ENCODE peak calls at places on chromosomes 12 and 14, in seven cellular contexts. P is cardiac fibroblast, J is choroid plexus epithelial cell, M is transverse colon, Y is IMR-90, C is psoas muscle, A is lower leg skin. V is an unnamed sample.
A peak's percentile ranks its signal among the peaks of the same experiment; 100 is the strongest.

GRCh38 chr14:66074546-66074945 is 411.6 kb upstream of the CCDC196 start:
- DNase-seq in P (no peak), J (no peak), M (no peak), Y (no peak), C (no peak), A (no peak), V (no peak)

GRCh38 chr14:73057939-73058223 is 453 bp upstream of the RBM25 start:
- DNase-seq in P (no peak), J (no peak), M (no peak), Y (no peak), C (no peak), A (no peak), V (no peak)

GRCh38 chr14:69580009-69580577 is 5.4 kb upstream of the CCDC177 start:
- DNase-seq in P (peak; percentile 98), J (peak; percentile 96), M (no peak), Y (peak; percentile 96), C (no peak), A (no peak), V (peak; percentile 73)

GRCh38 chr14:35196571-35196970 is 74.2 kb downstream of the PRORP start:
- DNase-seq in P (peak; percentile 4), J (no peak), M (no peak), Y (no peak), C (no peak), A (no peak), V (no peak)

GRCh38 chr12:128817115-128818015 is 6.4 kb downstream of the SLC15A4 start:
- DNase-seq in P (peak; percentile 61), J (peak; percentile 80), M (peak; percentile 43), Y (peak; percentile 55), C (peak; percentile 86), A (no peak), V (no peak)

GRCh38 chr12:69087986-69088385 is 151.4 kb upstream of the CPSF6 start:
- DNase-seq in P (no peak), J (no peak), M (no peak), Y (no peak), C (no peak), A (no peak), V (no peak)

GRCh38 chr12:41274643-41275042 is 86.5 kb downstream of the PDZRN4 start:
- DNase-seq in P (no peak), J (no peak), M (no peak), Y (no peak), C (no peak), A (no peak), V (no peak)

GRCh38 chr12:65937181-65937641 is 112.9 kb downstream of the HMGA2 start:
- DNase-seq in P (no peak), J (peak; percentile 54), M (no peak), Y (peak; percentile 35), C (no peak), A (no peak), V (no peak)

GRCh38 chr12:2779281-2779680 is 15.5 kb upstream of the FKBP4 start:
- DNase-seq in P (no peak), J (no peak), M (peak; percentile 41), Y (no peak), C (no peak), A (peak; percentile 8), V (no peak)

GRCh38 chr14:86237733-86238132 is 707.8 kb downstream of the FLRT2 start:
- DNase-seq in P (no peak), J (no peak), M (no peak), Y (no peak), C (no peak), A (no peak), V (no peak)

GRCh38 chr12:116539361-116539771 is 19.8 kb upstream of the MAP1LC3B2 start:
- DNase-seq in P (peak; percentile 44), J (no peak), M (no peak), Y (peak; percentile 73), C (no peak), A (no peak), V (no peak)

GRCh38 chr12:131863711-131864396 is 30.6 kb upstream of the ULK1 start:
- DNase-seq in P (no peak), J (no peak), M (no peak), Y (no peak), C (no peak), A (no peak), V (no peak)

GRCh38 chr12:2647186-2647585 is 147.6 kb upstream of the FKBP4 start:
- DNase-seq in P (no peak), J (no peak), M (peak; percentile 3), Y (no peak), C (no peak), A (no peak), V (no peak)

GRCh38 chr12:127926004-127926403 is 341.0 kb upstream of the TMEM132C start:
- DNase-seq in P (no peak), J (peak; percentile 41), M (peak; percentile 25), Y (no peak), C (no peak), A (no peak), V (peak; percentile 4)

GRCh38 chr14:58637040-58637390 is 747 bp upstream of the DACT1 start:
- DNase-seq in P (peak; percentile 75), J (peak; percentile 90), M (peak; percentile 62), Y (peak; percentile 94), C (no peak), A (peak; percentile 88), V (no peak)

GRCh38 chr12:75560167-75560566 is 48.8 kb upstream of the KRR1 start:
- DNase-seq in P (peak; percentile 84), J (peak; percentile 80), M (no peak), Y (peak; percentile 63), C (no peak), A (no peak), V (no peak)

GRCh38 chr12:51886021-51886710 is 1.7 kb upstream of the ANKRD33 start:
- DNase-seq in P (peak; percentile 98), J (peak; percentile 97), M (peak; percentile 51), Y (peak; percentile 99), C (peak; percentile 86), A (peak; percentile 93), V (peak; percentile 27)

GRCh38 chr12:78880078-78880477 is 15.5 kb downstream of the SYT1 start:
- DNase-seq in P (no peak), J (peak; percentile 15), M (no peak), Y (peak; percentile 1), C (no peak), A (no peak), V (no peak)

GRCh38 chr14:90514015-90514398 is 117.2 kb downstream of the CALM1 start:
- DNase-seq in P (no peak), J (no peak), M (peak; percentile 42), Y (no peak), C (no peak), A (no peak), V (peak; percentile 43)

GRCh38 chr12:38588618-38589309 is 272.2 kb downstream of the ALG10B start:
- DNase-seq in P (no peak), J (peak; percentile 35), M (no peak), Y (no peak), C (no peak), A (no peak), V (no peak)

GRCh38 chr12:68745376-68745903 is 536 bp upstream of the SLC35E3 start:
- DNase-seq in P (no peak), J (peak; percentile 6), M (no peak), Y (no peak), C (no peak), A (no peak), V (no peak)

GRCh38 chr14:92322516-92322915 is 449 bp upstream of the SLC24A4 start:
- DNase-seq in P (no peak), J (no peak), M (no peak), Y (no peak), C (no peak), A (no peak), V (no peak)

GRCh38 chr14:64510825-64511679 is 6.5 kb downstream of the ZBTB1 start:
- DNase-seq in P (peak; percentile 78), J (peak; percentile 83), M (peak; percentile 77), Y (peak; percentile 73), C (no peak), A (peak; percentile 91), V (peak; percentile 71)

GRCh38 chr12:6089041-6089823 is 35.2 kb downstream of the VWF start:
- DNase-seq in P (no peak), J (peak; percentile 31), M (peak; percentile 22), Y (peak; percentile 52), C (no peak), A (peak; percentile 59), V (peak; percentile 97)

GRCh38 chr12:52667509-52667908 is 12.7 kb downstream of the KRT1 start:
- DNase-seq in P (no peak), J (peak; percentile 10), M (no peak), Y (no peak), C (no peak), A (no peak), V (peak; percentile 17)

GRCh38 chr12:93857279-93857894 is 180.2 kb downstream of the CRADD start:
- DNase-seq in P (peak; percentile 51), J (peak; percentile 58), M (no peak), Y (peak; percentile 84), C (no peak), A (no peak), V (no peak)

GRCh38 chr14:37858733-37859132 is 263.3 kb downstream of the TTC6 start:
- DNase-seq in P (no peak), J (no peak), M (no peak), Y (no peak), C (no peak), A (no peak), V (no peak)
- TF ChIP-seq CTCF in P (no peak), J (no peak), M (no peak), Y (no peak), C (no peak), A (no peak), V (no peak)

GRCh38 chr14:75022655-75023054 is 19.9 kb downstream of the EIF2B2 start:
- DNase-seq in P (no peak), J (peak; percentile 47), M (no peak), Y (no peak), C (peak; percentile 84), A (no peak), V (peak; percentile 50)
- TF ChIP-seq CTCF in P (peak; percentile 31), J (peak; percentile 66), M (peak; percentile 15), Y (peak; percentile 32), C (peak; percentile 51), A (no peak), V (peak; percentile 51)

GRCh38 chr12:57895337-57896138 is 45.8 kb upstream of the ATP23 start:
- DNase-seq in P (no peak), J (no peak), M (no peak), Y (peak; percentile 52), C (no peak), A (no peak), V (no peak)

GRCh38 chr12:57894577-57895292 is 46.6 kb upstream of the ATP23 start:
- DNase-seq in P (peak; percentile 21), J (no peak), M (no peak), Y (no peak), C (no peak), A (no peak), V (no peak)

GRCh38 chr12:57891639-57892228 is 45.2 kb upstream of the CTDSP2 start:
- DNase-seq in P (peak; percentile 16), J (no peak), M (no peak), Y (no peak), C (no peak), A (no peak), V (no peak)

GRCh38 chr12:57892232-57892987 is 45.9 kb upstream of the CTDSP2 start:
- DNase-seq in P (no peak), J (no peak), M (peak; percentile 49), Y (no peak), C (no peak), A (no peak), V (no peak)

GRCh38 chr12:57893460-57894353 is 47.2 kb upstream of the CTDSP2 start:
- DNase-seq in P (peak; percentile 98), J (peak; percentile 95), M (peak; percentile 90), Y (peak; percentile 91), C (peak; percentile 96), A (peak; percentile 98), V (no peak)
- TF ChIP-seq CTCF in P (no peak), J (peak; percentile 4), M (peak; percentile 12), Y (peak; percentile 17), C (peak; percentile 13), A (no peak), V (no peak)

GRCh38 chr14:67392728-67393314 is 19.1 kb downstream of the PLEK2 start:
- DNase-seq in P (no peak), J (no peak), M (no peak), Y (no peak), C (no peak), A (no peak), V (no peak)
- TF ChIP-seq CTCF in P (no peak), J (no peak), M (no peak), Y (no peak), C (no peak), A (no peak), V (no peak)